ENCODE peak calls at places on chromosomes 16 and 17, in five cellular contexts. Y is heart left ventricle; O is A673; T is CD8-positive, alpha-beta T cell; H is PC-9. F is an unnamed sample.

GRCh38 chr16:66853261-66854139 is 9.3 kb downstream of the CA7 start:
- DNase-seq in Y (no peak), O (no peak), T (no peak), H (no peak), F (no peak)

GRCh38 chr17:77926967-77927366 is 31.5 kb upstream of the TNRC6C start:
- DNase-seq in Y (no peak), O (no peak), T (no peak), H (no peak), F (no peak)

GRCh38 chr17:72466199-72466598 is 345.4 kb downstream of the SOX9 start:
- DNase-seq in Y (no peak), O (no peak), T (no peak), H (peak; percentile 67), F (peak; percentile 77)

GRCh38 chr16:72172105-72173034 is at the start of gene PMFBP1:
- DNase-seq in Y (peak; percentile 42), O (peak; percentile 21), T (no peak), H (peak; percentile 0), F (peak; percentile 24)

GRCh38 chr16:68235105-68235881 is 634 bp downstream of the ESRP2 start:
- DNase-seq in Y (no peak), O (no peak), T (no peak), H (peak; percentile 52), F (no peak)

GRCh38 chr17:48484256-48484655 is 46.6 kb downstream of the HOXB1 start:
- DNase-seq in Y (no peak), O (no peak), T (no peak), H (no peak), F (no peak)

GRCh38 chr17:7716901-7717755 is at the start of gene DNAH2:
- DNase-seq in Y (peak; percentile 74), O (peak; percentile 97), T (no peak), H (peak; percentile 91), F (peak; percentile 84)

GRCh38 chr17:57603978-57604377 is 141.1 kb downstream of the CCDC182 start:
- DNase-seq in Y (no peak), O (no peak), T (peak; percentile 56), H (no peak), F (no peak)

GRCh38 chr17:66464921-66465320 is 162.5 kb downstream of the PRKCA start:
- DNase-seq in Y (no peak), O (no peak), T (no peak), H (no peak), F (peak; percentile 68)

GRCh38 chr16:12416136-12416787 is 387.4 kb downstream of the CPPED1 start:
- DNase-seq in Y (no peak), O (no peak), T (no peak), H (no peak), F (no peak)

GRCh38 chr16:75264531-75264998 is 13.1 kb upstream of the BCAR1 start:
- DNase-seq in Y (no peak), O (no peak), T (no peak), H (no peak), F (peak; percentile 45)

GRCh38 chr16:53434436-53435065 is at the start of gene RBL2:
- DNase-seq in Y (peak; percentile 56), O (peak; percentile 68), T (peak; percentile 78), H (peak; percentile 81), F (peak; percentile 79)

GRCh38 chr17:75542184-75542583 is 16.7 kb downstream of the LLGL2 start:
- DNase-seq in Y (no peak), O (no peak), T (no peak), H (no peak), F (no peak)

GRCh38 chr17:13079010-13079409 is 61.2 kb upstream of the ELAC2 start:
- DNase-seq in Y (no peak), O (no peak), T (no peak), H (no peak), F (no peak)

GRCh38 chr16:49868164-49868668 is 12.3 kb upstream of the ZNF423 start:
- DNase-seq in Y (no peak), O (no peak), T (no peak), H (no peak), F (no peak)

GRCh38 chr16:68117884-68118283 is 32.7 kb downstream of the NFATC3 start:
- DNase-seq in Y (no peak), O (no peak), T (no peak), H (no peak), F (no peak)

GRCh38 chr17:67492251-67492740 is 115.2 kb downstream of the PITPNC1 start:
- DNase-seq in Y (no peak), O (peak; percentile 44), T (no peak), H (no peak), F (no peak)

GRCh38 chr16:21598676-21599157 is 660 bp upstream of the METTL9 start:
- DNase-seq in Y (no peak), O (no peak), T (no peak), H (peak; percentile 29), F (no peak)

GRCh38 chr16:86740817-86741799 is 162.8 kb downstream of the FOXL1 start:
- DNase-seq in Y (peak; percentile 80), O (peak; percentile 52), T (no peak), H (no peak), F (peak; percentile 96)

GRCh38 chr16:3945751-3946603 is 65.5 kb upstream of the CREBBP start:
- DNase-seq in Y (peak; percentile 54), O (peak; percentile 96), T (no peak), H (peak; percentile 86), F (peak; percentile 88)

GRCh38 chr17:46176975-46177374 is 16.3 kb downstream of the KANSL1 start:
- DNase-seq in Y (no peak), O (no peak), T (no peak), H (no peak), F (no peak)

GRCh38 chr17:46719889-46720288 is 98.6 kb downstream of the WNT3 start:
- DNase-seq in Y (no peak), O (peak; percentile 4), T (no peak), H (no peak), F (no peak)

GRCh38 chr17:2058521-2059124 is 3.7 kb downstream of the HIC1 start:
- DNase-seq in Y (peak; percentile 83), O (no peak), T (peak; percentile 46), H (no peak), F (peak; percentile 51)

GRCh38 chr17:39104046-39104445 is 47.4 kb downstream of the PLXDC1 start:
- DNase-seq in Y (no peak), O (no peak), T (no peak), H (no peak), F (no peak)

GRCh38 chr16:76235025-76235424 is 42.2 kb upstream of the CNTNAP4 start:
- DNase-seq in Y (no peak), O (no peak), T (no peak), H (no peak), F (no peak)

GRCh38 chr17:40090234-40091111 is 9.9 kb downstream of the NR1D1 start:
- DNase-seq in Y (peak; percentile 79), O (no peak), T (no peak), H (no peak), F (no peak)

GRCh38 chr17:67578058-67578457 is 139.7 kb upstream of the NOL11 start:
- DNase-seq in Y (no peak), O (no peak), T (no peak), H (no peak), F (no peak)

GRCh38 chr17:30376621-30377452 is 1.9 kb upstream of the CPD start:
- DNase-seq in Y (peak; percentile 69), O (peak; percentile 96), T (no peak), H (peak; percentile 51), F (peak; percentile 51)

GRCh38 chr17:21425736-21426135 is 49.6 kb downstream of the KCNJ12 start:
- DNase-seq in Y (no peak), O (no peak), T (no peak), H (no peak), F (no peak)

DNA sequence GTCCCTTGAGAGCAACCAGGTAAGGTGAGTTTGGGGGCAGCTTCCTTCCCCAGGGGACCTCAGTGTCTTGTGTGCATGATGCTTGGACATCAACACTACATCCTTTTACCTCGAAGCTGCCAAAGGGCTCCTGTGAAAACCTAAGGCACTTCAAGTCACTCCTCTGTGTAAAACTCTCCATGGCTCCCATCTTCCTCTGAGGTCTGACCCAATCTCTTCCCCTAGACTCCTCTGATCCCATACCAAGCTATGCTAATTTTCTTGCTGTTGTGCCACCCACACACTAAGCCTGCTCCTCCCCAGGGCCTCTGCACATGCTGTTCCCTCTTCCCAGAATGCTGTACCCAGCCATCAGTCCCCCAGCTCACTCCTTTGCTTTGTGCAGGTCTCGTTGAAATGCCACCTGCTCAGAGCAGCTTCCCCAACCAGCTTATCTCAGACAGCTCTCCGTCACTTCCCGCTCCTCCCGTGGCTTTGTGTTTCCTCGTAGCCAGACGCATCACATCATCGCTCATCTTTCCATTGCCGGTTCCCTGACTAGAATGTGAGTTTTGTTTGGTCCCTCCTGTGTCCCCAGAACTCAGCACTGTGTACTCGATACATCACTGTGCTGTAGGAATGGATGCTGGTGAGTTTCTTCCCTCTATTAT is 78.4 kb downstream of the CNGB1 start:
- DNase-seq in Y (no peak), O (no peak), T (no peak), H (no peak), F (peak; percentile 64)
- H3K4me1 ChIP-seq in Y (no peaks in the 10 kb centered on the region), O (peaks cover 20% of the 10 kb centered on the region), T (peaks cover 6% of the 10 kb centered on the region), H (peaks cover 51% of the 10 kb centered on the region), F (peaks cover 71% of the 10 kb centered on the region)

GRCh38 chr16:80120899-80121521 is 419.8 kb upstream of the DYNLRB2 start:
- DNase-seq in Y (no peak), O (no peak), T (no peak), H (no peak), F (no peak)
- H3K4me3 ChIP-seq in Y (no peak overlapping the region), O (no peak overlapping the region), T (no peak overlapping the region), H (no peak overlapping the region), F (no peak overlapping the region)

GRCh38 chr16:11257131-11257938 is 1.3 kb upstream of the SOCS1 start:
- DNase-seq in Y (peak; percentile 83), O (peak; percentile 87), T (no peak), H (peak; percentile 75), F (peak; percentile 81)
- H3K4me1 ChIP-seq in Y (peaks cover 43% of the 10 kb centered on the region), O (peaks cover 14% of the 10 kb centered on the region), T (peaks cover 49% of the 10 kb centered on the region), H (peaks cover 23% of the 10 kb centered on the region), F (peaks cover 51% of the 10 kb centered on the region)

DNA sequence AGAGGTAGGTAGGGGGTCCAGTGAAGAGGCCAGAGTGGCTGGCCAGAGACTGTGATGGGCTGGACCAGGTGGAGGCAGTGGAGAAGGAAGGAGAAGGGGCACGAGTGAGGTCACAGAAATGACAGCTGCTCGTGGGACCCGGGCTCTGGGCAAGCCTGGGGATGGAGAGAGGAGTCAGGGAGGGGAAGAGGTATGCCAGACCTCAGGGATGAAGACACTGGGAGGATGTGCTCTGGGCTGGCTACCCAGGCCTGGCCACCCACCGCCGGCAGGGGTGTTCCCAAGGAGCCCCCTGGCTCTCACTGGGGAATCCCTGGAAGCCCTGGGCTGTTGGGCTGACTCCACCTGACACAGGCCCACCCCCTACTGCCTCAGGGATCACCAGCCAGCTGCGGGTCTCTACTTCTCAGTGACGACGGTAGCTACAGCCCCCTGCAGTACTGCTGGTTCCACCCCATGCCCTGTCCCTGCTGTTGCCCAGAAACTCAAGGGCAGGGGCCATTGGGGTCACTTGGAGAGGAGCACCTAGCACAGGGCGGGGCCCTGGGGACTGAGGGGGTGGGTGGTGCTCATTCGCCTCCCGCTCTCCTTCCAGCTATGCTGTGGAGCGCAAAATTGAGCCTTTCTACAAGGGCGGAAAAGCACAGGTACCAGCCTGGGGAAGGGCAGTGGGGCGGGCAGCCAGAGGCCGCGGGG is 1.8 kb downstream of the TBL3 start:
- DNase-seq in Y (no peak), O (no peak), T (no peak), H (no peak), F (no peak)
- H3K4me3 ChIP-seq in Y (no peak overlapping the region), O (peak overlapping the region; percentile 100), T (no peak overlapping the region), H (peak overlapping the region; percentile 75), F (no peak overlapping the region)